ENCODE peak calls at places on chromosome 10, in nine cellular contexts. M, D, I, T, P, C, E, A and Q are unnamed samples.

GRCh38 chr10:120553911-120554310 is 96.9 kb downstream of the PLPP4 start:
- DNase-seq in M (no peak), D (no peak), I (no peak), T (no peak), P (no peak), C (no peak), E (no peak), A (no peak), Q (no peak)

GRCh38 chr10:63388421-63389031 is 77.3 kb downstream of the JMJD1C start:
- DNase-seq in M (no peak), D (no peak), I (peak; percentile 36), T (no peak), P (no peak), C (no peak), E (no peak), A (no peak), Q (no peak)

GRCh38 chr10:73871915-73872710 is 2.2 kb downstream of the CAMK2G start:
- DNase-seq in M (peak; percentile 54), D (no peak), I (no peak), T (no peak), P (peak; percentile 68), C (no peak), E (no peak), A (no peak), Q (no peak)

GRCh38 chr10:15141136-15142067 is 27.1 kb downstream of the NMT2 start:
- DNase-seq in M (no peak), D (no peak), I (no peak), T (no peak), P (no peak), C (no peak), E (no peak), A (no peak), Q (no peak)

GRCh38 chr10:128526793-128527375 is 400.7 kb upstream of the MKI67 start:
- DNase-seq in M (no peak), D (no peak), I (peak; percentile 9), T (peak; percentile 41), P (no peak), C (no peak), E (no peak), A (no peak), Q (no peak)

GRCh38 chr10:35188954-35189353 is 62.3 kb downstream of the CREM start:
- DNase-seq in M (no peak), D (no peak), I (no peak), T (no peak), P (no peak), C (no peak), E (no peak), A (no peak), Q (no peak)

GRCh38 chr10:101236376-101237079 is 7.3 kb upstream of the LBX1 start:
- DNase-seq in M (no peak), D (no peak), I (no peak), T (no peak), P (peak; percentile 73), C (no peak), E (no peak), A (no peak), Q (no peak)

GRCh38 chr10:31075434-31075833 is 43.8 kb upstream of the ZNF438 start:
- DNase-seq in M (peak; percentile 43), D (peak; percentile 66), I (peak; percentile 8), T (no peak), P (peak; percentile 93), C (no peak), E (no peak), A (no peak), Q (peak; percentile 91)

GRCh38 chr10:821322-821721 is 110.2 kb downstream of the LARP4B start:
- DNase-seq in M (no peak), D (no peak), I (no peak), T (no peak), P (peak; percentile 53), C (no peak), E (no peak), A (no peak), Q (no peak)

GRCh38 chr10:52308251-52309031 is 5.6 kb upstream of the DKK1 start:
- DNase-seq in M (peak; percentile 74), D (peak; percentile 54), I (peak; percentile 44), T (peak; percentile 58), P (peak; percentile 87), C (no peak), E (peak; percentile 64), A (no peak), Q (no peak)

GRCh38 chr10:100742936-100743335 is 2.4 kb upstream of the PAX2 start:
- DNase-seq in M (no peak), D (no peak), I (no peak), T (no peak), P (no peak), C (no peak), E (no peak), A (no peak), Q (no peak)

GRCh38 chr10:93993414-93993781 is 333 bp upstream of the PLCE1 start:
- DNase-seq in M (no peak), D (no peak), I (no peak), T (no peak), P (no peak), C (no peak), E (no peak), A (no peak), Q (no peak)

GRCh38 chr10:47059606-47060311 is 148.5 kb downstream of the PTPN20 start:
- DNase-seq in M (no peak), D (no peak), I (no peak), T (no peak), P (no peak), C (no peak), E (no peak), A (no peak), Q (no peak)

GRCh38 chr10:114541081-114541833 is 116.8 kb downstream of the ABLIM1 start:
- DNase-seq in M (no peak), D (peak; percentile 77), I (peak; percentile 89), T (no peak), P (peak; percentile 85), C (peak; percentile 51), E (no peak), A (peak; percentile 49), Q (no peak)

GRCh38 chr10:88903715-88904114 is 23.7 kb downstream of the STAMBPL1 start:
- DNase-seq in M (no peak), D (no peak), I (no peak), T (no peak), P (no peak), C (no peak), E (no peak), A (no peak), Q (no peak)

GRCh38 chr10:103602852-103603155 is 109.3 kb downstream of the NEURL1 start:
- DNase-seq in M (no peak), D (no peak), I (no peak), T (no peak), P (no peak), C (no peak), E (no peak), A (no peak), Q (no peak)